ENCODE peak calls at places on chromosome 6, in seven cellular contexts. D, N, P, A, T, R and H are unnamed samples.
A peak's percentile ranks its signal among the peaks of the same experiment; 100 is the strongest.

GRCh38 chr6:116101298-116101718 is 655 bp downstream of the NT5DC1 start:
- DNase-seq in D (no peak), N (no peak), P (peak; percentile 91), A (no peak), T (peak; percentile 88), R (peak; percentile 89), H (no peak)

GRCh38 chr6:52161689-52162438 is 24.3 kb upstream of the IL17A start:
- DNase-seq in D (no peak), N (no peak), P (no peak), A (no peak), T (no peak), R (no peak), H (no peak)

GRCh38 chr6:56091159-56091869 is 156.1 kb downstream of the COL21A1 start:
- DNase-seq in D (no peak), N (no peak), P (no peak), A (no peak), T (no peak), R (no peak), H (no peak)

GRCh38 chr6:30963641-30964040 is 19.9 kb upstream of the MUC21 start:
- DNase-seq in D (no peak), N (no peak), P (peak; percentile 52), A (no peak), T (no peak), R (no peak), H (no peak)

GRCh38 chr6:21157186-21157929 is 436.2 kb upstream of the SOX4 start:
- DNase-seq in D (no peak), N (no peak), P (no peak), A (no peak), T (no peak), R (no peak), H (no peak)

GRCh38 chr6:13814938-13815575 is 700 bp upstream of the MCUR1 start:
- DNase-seq in D (no peak), N (no peak), P (no peak), A (no peak), T (no peak), R (no peak), H (no peak)

GRCh38 chr6:89351632-89352328 is 742 bp downstream of the UBE2J1 start:
- DNase-seq in D (no peak), N (no peak), P (no peak), A (no peak), T (no peak), R (no peak), H (no peak)

GRCh38 chr6:163113358-163113962 is 301.1 kb upstream of the QKI start:
- DNase-seq in D (no peak), N (no peak), P (no peak), A (no peak), T (no peak), R (no peak), H (no peak)

GRCh38 chr6:153553627-153554026 is 422.5 kb upstream of the RGS17 start:
- DNase-seq in D (no peak), N (no peak), P (no peak), A (peak; percentile 72), T (no peak), R (no peak), H (peak; percentile 33)

GRCh38 chr6:150211700-150212615 is 69.1 kb downstream of the PPP1R14C start:
- DNase-seq in D (no peak), N (no peak), P (no peak), A (no peak), T (no peak), R (no peak), H (no peak)

GRCh38 chr6:12543953-12544352 is 172.6 kb upstream of the PHACTR1 start:
- DNase-seq in D (no peak), N (no peak), P (no peak), A (no peak), T (no peak), R (no peak), H (no peak)

GRCh38 chr6:101666256-101666655 is 272.7 kb downstream of the GRIK2 start:
- DNase-seq in D (no peak), N (no peak), P (no peak), A (peak; percentile 7), T (no peak), R (no peak), H (no peak)

GRCh38 chr6:74187811-74188210 is 491.8 kb downstream of the CD109 start:
- DNase-seq in D (no peak), N (no peak), P (no peak), A (no peak), T (no peak), R (no peak), H (no peak)

GRCh38 chr6:81166770-81167169 is 585.7 kb downstream of the TENT5A start:
- DNase-seq in D (no peak), N (peak; percentile 38), P (no peak), A (no peak), T (no peak), R (no peak), H (no peak)

GRCh38 chr6:129648819-129649491 is 61.0 kb downstream of the ARHGAP18 start:
- DNase-seq in D (no peak), N (no peak), P (no peak), A (no peak), T (no peak), R (no peak), H (no peak)

GRCh38 chr6:5278571-5279120 is 17.3 kb downstream of the FARS2 start:
- DNase-seq in D (no peak), N (no peak), P (no peak), A (no peak), T (no peak), R (no peak), H (no peak)

GRCh38 chr6:14987490-14987889 is 258.4 kb upstream of the JARID2 start:
- DNase-seq in D (no peak), N (no peak), P (no peak), A (no peak), T (no peak), R (no peak), H (no peak)

GRCh38 chr6:15264902-15265761 is 19.3 kb downstream of the JARID2 start:
- DNase-seq in D (no peak), N (no peak), P (peak; percentile 53), A (peak; percentile 77), T (no peak), R (peak; percentile 46), H (peak; percentile 23)

GRCh38 chr6:160519603-160520042 is 144.5 kb downstream of the LPA start:
- DNase-seq in D (no peak), N (no peak), P (no peak), A (no peak), T (no peak), R (no peak), H (no peak)

GRCh38 chr6:140366991-140367390 is 992.5 kb upstream of the CITED2 start:
- DNase-seq in D (no peak), N (no peak), P (no peak), A (no peak), T (no peak), R (no peak), H (no peak)

DNA sequence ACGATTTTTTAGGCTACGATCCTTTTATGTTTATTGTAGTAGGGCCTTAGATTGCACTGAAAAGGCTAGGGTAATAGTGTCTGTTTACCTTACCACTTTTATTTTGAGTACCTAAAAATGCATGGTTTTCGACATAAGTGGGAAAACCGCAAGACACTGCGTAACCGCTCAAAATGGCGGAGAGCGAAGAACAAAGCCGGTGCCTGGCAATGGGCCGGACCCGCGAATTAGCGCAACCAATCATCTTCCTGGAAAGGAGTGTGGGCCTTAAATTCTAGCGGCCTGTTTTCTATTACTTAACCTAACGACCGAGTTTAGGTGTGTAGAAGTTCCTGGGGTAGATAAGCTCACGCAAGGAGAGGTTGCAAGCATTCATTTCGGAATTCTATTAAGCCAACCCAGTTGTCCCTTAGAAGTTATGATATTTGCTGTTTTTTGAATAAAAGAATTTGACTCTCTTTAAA is 118.0 kb downstream of the HFE start:
- DNase-seq in D (peak; percentile 84), N (peak; percentile 92), P (peak; percentile 92), A (peak; percentile 89), T (peak; percentile 87), R (peak; percentile 85), H (peak; percentile 87)
- H3K4me1 ChIP-seq in D (peaks cover 25% of the 10 kb centered on the region), N (peaks cover 62% of the 10 kb centered on the region), P (peaks cover 5% of the 10 kb centered on the region), A (peaks cover 42% of the 10 kb centered on the region), T (peaks cover 28% of the 10 kb centered on the region), R (no peaks in the 10 kb centered on the region), H (no peaks in the 10 kb centered on the region)

DNA sequence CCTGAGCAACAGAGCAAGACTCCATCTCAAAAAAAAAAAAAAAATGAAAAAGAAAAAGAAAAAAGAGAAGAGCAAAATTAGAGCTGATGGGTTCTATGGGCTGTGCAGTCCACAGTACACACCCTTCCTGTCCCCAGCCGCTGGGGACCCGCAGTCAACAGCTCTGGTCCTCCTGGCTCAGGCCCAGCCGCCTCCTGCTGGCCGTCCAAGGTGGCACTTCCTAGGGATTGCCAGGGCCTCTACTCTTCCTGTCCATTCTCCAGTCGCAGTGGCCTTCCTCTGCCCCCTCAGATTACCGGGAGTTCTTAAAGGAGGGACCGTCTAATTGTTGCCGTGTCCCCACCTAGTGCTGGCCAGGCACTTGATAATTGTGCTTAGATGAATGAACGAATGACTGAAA is 41.7 kb downstream of the TMEM242 start:
- DNase-seq in D (no peak), N (no peak), P (peak; percentile 52), A (no peak), T (no peak), R (no peak), H (peak; percentile 40)
- TF ChIP-seq CTCF in D (no peak), N (peak; percentile 29), P (peak; percentile 54), A (peak; percentile 34), T (no peak), R (peak; percentile 39), H (peak; percentile 23)

DNA sequence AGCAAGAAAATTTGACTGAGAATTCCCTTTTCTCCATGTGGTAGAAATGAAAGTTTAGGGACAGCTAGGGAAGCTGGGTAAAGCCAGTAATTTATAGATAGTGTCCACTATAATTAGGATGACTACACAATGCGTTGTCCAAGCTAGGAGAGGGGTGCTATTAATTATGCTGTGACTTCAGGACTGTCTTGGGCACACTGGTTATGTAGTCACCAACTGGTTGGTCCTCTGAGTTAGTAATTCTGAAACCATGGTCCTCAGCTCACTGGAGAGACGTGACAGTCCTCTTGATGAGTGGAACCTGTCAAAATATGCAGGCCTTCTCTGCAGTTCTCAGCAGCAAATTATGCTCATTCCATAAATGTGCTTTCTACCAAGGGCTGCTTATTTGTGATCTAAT is 94.6 kb upstream of the ENPP5 start:
- DNase-seq in D (no peak), N (no peak), P (no peak), A (no peak), T (no peak), R (no peak), H (no peak)
- H3K36me3 ChIP-seq in D (no peaks in the 10 kb centered on the region), N (no peaks in the 10 kb centered on the region), P (no peaks in the 10 kb centered on the region), A (no peaks in the 10 kb centered on the region), T (no peaks in the 10 kb centered on the region), R (no peaks in the 10 kb centered on the region), H (no peaks in the 10 kb centered on the region)

GRCh38 chr6:25916789-25917490 is 13.6 kb downstream of the SLC17A2 start:
- DNase-seq in D (no peak), N (no peak), P (no peak), A (no peak), T (no peak), R (no peak), H (no peak)

GRCh38 chr6:25918083-25918683 is 12.3 kb downstream of the SLC17A2 start:
- DNase-seq in D (no peak), N (no peak), P (no peak), A (no peak), T (no peak), R (no peak), H (no peak)

GRCh38 chr6:25916330-25916729 is 14.2 kb downstream of the SLC17A2 start:
- DNase-seq in D (no peak), N (no peak), P (no peak), A (no peak), T (no peak), R (no peak), H (no peak)

GRCh38 chr6:25911359-25911758 is 19.1 kb downstream of the SLC17A2 start:
- DNase-seq in D (no peak), N (no peak), P (no peak), A (no peak), T (no peak), R (no peak), H (no peak)

GRCh38 chr6:25913741-25914140 is 16.8 kb downstream of the SLC17A2 start:
- DNase-seq in D (no peak), N (no peak), P (no peak), A (no peak), T (no peak), R (no peak), H (no peak)
- H3K4me1 ChIP-seq in D (no peaks in the 10 kb centered on the region), N (no peaks in the 10 kb centered on the region), P (no peaks in the 10 kb centered on the region), A (no peaks in the 10 kb centered on the region), T (no peaks in the 10 kb centered on the region), R (no peaks in the 10 kb centered on the region), H (no peaks in the 10 kb centered on the region)